ENCODE peak calls at places on chromosomes 7 and 10, in five cellular contexts. V, S, B, J and I are unnamed samples.

GRCh38 chr10:86401588-86402282 is 35.1 kb upstream of the GRID1 start:
- DNase-seq in J (peak), B (no peak), V (peak), S (no peak), I (no peak)

GRCh38 chr7:114369294-114369693 is 45.3 kb upstream of the FOXP2 start:
- DNase-seq in S (no peak), V (no peak), B (no peak), J (no peak), I (no peak)

GRCh38 chr10:57535306-57535705 is 732.4 kb downstream of the IPMK start:
- DNase-seq in V (no peak), B (no peak), J (no peak), S (no peak), I (no peak)

GRCh38 chr7:104156842-104157277 is 51.0 kb downstream of the ORC5 start:
- DNase-seq in V (peak), B (no peak), J (no peak), S (no peak), I (no peak)

GRCh38 chr7:117666019-117666418 is 186.2 kb downstream of the CFTR start:
- DNase-seq in J (no peak), B (no peak), V (no peak), S (no peak), I (peak)

GRCh38 chr7:1125603-1125969 is 34.4 kb downstream of the ZFAND2A start:
- DNase-seq in J (no peak), V (no peak), B (peak), S (no peak), I (no peak)

GRCh38 chr10:128568979-128569378 is 442.8 kb upstream of the MKI67 start:
- DNase-seq in S (no peak), V (no peak), J (no peak), B (no peak), I (no peak)

GRCh38 chr7:143331179-143331825 is 15.4 kb downstream of the CLCN1 start:
- DNase-seq in B (no peak), J (no peak), V (peak), S (peak), I (peak)

GRCh38 chr10:88318803-88319202 is 264.3 kb downstream of the RNLS start:
- DNase-seq in J (no peak), V (peak), S (no peak), B (no peak), I (peak)

GRCh38 chr10:34172936-34173533 is 642.1 kb downstream of the PARD3 start:
- DNase-seq in S (no peak), J (no peak), V (peak), B (no peak), I (no peak)

GRCh38 chr7:36863901-36864701 is 139.8 kb upstream of the AOAH start:
- DNase-seq in S (no peak), V (no peak), B (peak), J (no peak), I (no peak)

GRCh38 chr10:88586462-88586861 is at the start of gene LIPJ:
- DNase-seq in B (no peak), J (no peak), S (no peak), V (no peak), I (no peak)

GRCh38 chr7:140689199-140690152 is 7.0 kb upstream of the NDUFB2 start:
- DNase-seq in S (no peak), J (no peak), B (peak), V (no peak), I (no peak)

GRCh38 chr7:158295966-158296797 is 291.4 kb downstream of the PTPRN2 start:
- DNase-seq in B (no peak), S (no peak), J (no peak), V (no peak), I (no peak)

GRCh38 chr7:77565917-77566316 is 28.8 kb downstream of the PTPN12 start:
- DNase-seq in S (no peak), J (no peak), V (peak), B (no peak), I (no peak)

GRCh38 chr10:67990093-67990492 is 85.0 kb downstream of the HERC4 start:
- DNase-seq in B (no peak), V (no peak), J (no peak), S (no peak), I (no peak)

GRCh38 chr10:46530249-46531186 is 25.9 kb downstream of the GPRIN2 start:
- DNase-seq in B (peak), V (peak), J (peak), S (peak), I (no peak)

GRCh38 chr7:121741896-121742295 is 131.1 kb upstream of the PTPRZ1 start:
- DNase-seq in V (no peak), B (no peak), J (no peak), S (no peak), I (no peak)

GRCh38 chr7:96534221-96534620 is 175.4 kb downstream of the SEM1 start:
- DNase-seq in B (no peak), S (no peak), J (no peak), V (no peak), I (no peak)

GRCh38 chr7:151598045-151598444 is 78.3 kb upstream of the RHEB start:
- DNase-seq in S (no peak), B (no peak), J (no peak), V (no peak), I (peak)

GRCh38 chr10:67785098-67785497 is 52.9 kb downstream of the DNAJC12 start:
- DNase-seq in J (no peak), S (no peak), B (no peak), V (no peak), I (no peak)

GRCh38 chr7:158116235-158116634 is 471.4 kb downstream of the PTPRN2 start:
- DNase-seq in S (no peak), J (no peak), B (no peak), V (no peak), I (no peak)

GRCh38 chr7:137519964-137520363 is 176.4 kb upstream of the PTN start:
- DNase-seq in B (no peak), V (no peak), S (no peak), J (no peak), I (no peak)

GRCh38 chr10:8049151-8049873 is 5.2 kb upstream of the GATA3 start:
- DNase-seq in B (no peak), V (no peak), S (no peak), J (no peak), I (peak)

GRCh38 chr7:153190452-153190851 is 430.9 kb downstream of the ACTR3B start:
- DNase-seq in V (peak), B (no peak), J (no peak), S (no peak), I (peak)

GRCh38 chr10:27714349-27714748 is 31.3 kb downstream of the MKX start:
- DNase-seq in V (no peak), S (no peak), B (no peak), J (no peak), I (no peak)

GRCh38 chr7:70051726-70052125 is 453.5 kb downstream of the AUTS2 start:
- DNase-seq in B (no peak), V (no peak), S (no peak), J (no peak), I (no peak)

GRCh38 chr7:742791-743190 is 15.7 kb upstream of the PRKAR1B start:
- DNase-seq in B (no peak), V (no peak), S (no peak), J (no peak), I (no peak)

GRCh38 chr7:116843373-116843772 is 19.0 kb upstream of the CAPZA2 start:
- DNase-seq in V (peak), S (peak), B (no peak), J (no peak), I (no peak)

GRCh38 chr10:77889277-77889903 is 37.2 kb downstream of the DLG5 start:
- DNase-seq in B (no peak), S (no peak), J (peak), V (no peak), I (peak)

GRCh38 chr10:12019343-12019971 is 23.2 kb downstream of the UPF2 start:
- DNase-seq in S (no peak), V (no peak), B (no peak), J (no peak), I (no peak)

GRCh38 chr10:12022580-12023257 is 19.9 kb downstream of the UPF2 start:
- DNase-seq in B (no peak), S (no peak), J (no peak), V (no peak), I (no peak)

GRCh38 chr10:12018438-12019342 is 23.9 kb downstream of the UPF2 start:
- DNase-seq in B (no peak), V (peak), S (no peak), J (no peak), I (no peak)

GRCh38 chr10:12020574-12020973 is 22.0 kb downstream of the UPF2 start:
- DNase-seq in V (no peak), J (no peak), S (no peak), B (no peak), I (no peak)
- H3K4me3 ChIP-seq in V (no peak), J (no peak), S (no peak), B (no peak), I (no peak)

DNA sequence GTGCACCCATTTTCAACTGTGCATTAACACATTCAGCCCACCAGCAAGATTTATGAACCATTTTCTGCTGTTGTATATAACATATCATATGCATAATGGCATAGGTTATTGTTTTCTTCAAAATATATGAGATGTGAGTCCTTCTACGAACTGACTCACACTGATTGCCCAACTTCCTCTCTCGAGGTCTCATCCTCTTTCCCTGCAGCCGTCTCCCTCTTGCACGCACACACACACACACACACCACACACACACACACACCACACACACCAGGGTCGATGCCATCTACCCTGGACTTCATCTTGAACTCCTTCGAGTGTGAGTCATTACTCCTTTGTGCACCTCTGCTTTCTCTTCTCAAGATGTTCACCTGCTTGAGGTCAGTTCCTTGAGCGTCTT is 36.7 kb downstream of the EGFR start:
- DNase-seq in S (no peak), V (peak), J (no peak), B (no peak), I (no peak)
- H3K4me3 ChIP-seq in S (no peak), V (no peak), J (no peak), B (no peak), I (no peak)

GRCh38 chr7:129262333-129262732 is 37.5 kb downstream of the AHCYL2 start:
- DNase-seq in J (no peak), B (no peak), V (peak), S (no peak), I (no peak)
- H3K4me3 ChIP-seq in J (no peak), B (no peak), V (no peak), S (no peak), I (no peak)

GRCh38 chr7:98211221-98211675 is at the start of gene BHLHA15:
- DNase-seq in V (no peak), S (no peak), B (peak), J (peak), I (no peak)
- H3K4me3 ChIP-seq in V (no peak), S (no peak), B (peak), J (peak), I (no peak)

DNA sequence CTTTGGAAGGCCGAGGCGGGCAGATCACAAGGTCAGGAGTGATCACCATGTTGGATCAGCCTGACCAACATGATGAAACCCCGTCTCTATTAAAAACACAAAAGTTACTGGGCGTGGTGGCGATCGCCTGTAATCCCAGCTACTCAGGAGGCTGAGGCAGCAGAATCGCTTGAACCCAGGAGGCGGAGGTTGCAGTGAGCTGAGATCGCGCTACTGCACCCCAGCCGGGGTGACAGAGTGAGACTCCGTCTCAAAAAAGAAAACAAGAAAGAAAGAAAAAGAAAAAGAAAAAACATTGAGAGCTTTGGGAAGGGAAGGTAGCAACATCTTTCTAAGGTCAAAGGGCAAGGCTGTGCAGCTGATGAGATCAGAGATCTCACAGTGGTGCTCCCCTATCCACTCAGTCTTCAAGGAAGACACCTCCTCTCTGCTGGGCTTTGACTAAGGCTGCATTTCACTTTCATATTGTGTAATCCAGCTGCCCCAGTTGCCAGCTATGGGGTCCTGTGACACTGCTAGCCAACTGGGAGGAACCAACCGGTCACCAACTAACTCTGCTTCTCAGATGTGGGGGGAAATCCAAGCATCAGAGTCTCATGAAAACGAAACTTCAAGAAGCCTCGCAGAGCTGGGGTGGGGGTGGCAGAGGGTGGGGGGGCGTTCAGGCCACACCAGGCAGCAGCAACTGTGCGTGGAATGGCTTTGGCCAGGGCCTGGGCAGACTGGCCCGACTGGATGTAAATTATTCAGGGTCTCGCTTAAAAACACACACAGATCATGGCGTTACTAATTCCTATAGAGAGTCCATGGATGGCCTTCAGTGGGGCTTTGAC is 1.5 kb downstream of the IL15RA start:
- DNase-seq in V (peak), B (no peak), J (peak), S (peak), I (no peak)
- H3K4me3 ChIP-seq in V (peak), B (peak), J (peak), S (peak), I (peak)

GRCh38 chr10:103278862-103279298 is 1.9 kb downstream of the INA start:
- DNase-seq in B (no peak), V (peak), J (no peak), S (peak), I (no peak)
- H3K4me3 ChIP-seq in B (no peak), V (no peak), J (no peak), S (no peak), I (peak)

GRCh38 chr7:7321681-7322080 is 139.3 kb downstream of the C1GALT1 start:
- DNase-seq in S (no peak), B (peak), V (no peak), J (no peak), I (peak)

GRCh38 chr7:7323352-7323751 is 141.0 kb downstream of the C1GALT1 start:
- DNase-seq in J (no peak), B (no peak), V (no peak), S (no peak), I (no peak)

GRCh38 chr7:7324698-7325097 is 142.4 kb downstream of the C1GALT1 start:
- DNase-seq in V (no peak), S (no peak), J (no peak), B (no peak), I (peak)

GRCh38 chr7:7327423-7327822 is 145.1 kb downstream of the C1GALT1 start:
- DNase-seq in S (no peak), B (no peak), J (no peak), V (no peak), I (no peak)

GRCh38 chr7:7323921-7324320 is 141.6 kb downstream of the C1GALT1 start:
- DNase-seq in S (no peak), B (no peak), J (no peak), V (no peak), I (no peak)
- H3K4me3 ChIP-seq in S (no peak), B (no peak), J (no peak), V (no peak), I (no peak)